ENCODE peak calls at places on chromosomes 4 and X, in six cellular contexts. One of them, this sample, is unnamed.

GRCh38 chr4:2259541-2260267 is 2.2 kb downstream of the MXD4 start:
- DNase-seq in CD8-positive, alpha-beta T cell: no peak
- DNase-seq in stimulated activated CD4-positive, alpha-beta T cell treated with anti-CD3 and anti-CD28 coated beads, Interleukin-15, amount 100 ng/mL, for 24 hours: peak
- DNase-seq in CD4-positive, alpha-beta memory T cell: no peak
- DNase-seq in activated CD4-positive, alpha-beta T cell treated with anti-CD3 and anti-CD28 coated beads, Interleukin-2, amount 10 ng/mL, durations not matched to agents 7 days and 5 days: no peak
- DNase-seq in GM23338: no peak
- DNase-seq in this sample: no peak

GRCh38 chr4:151688003-151688784 is 72.6 kb downstream of the GATB start:
- DNase-seq in stimulated activated CD4-positive, alpha-beta T cell treated with anti-CD3 and anti-CD28 coated beads, Interleukin-15, amount 100 ng/mL, for 24 hours: no peak
- DNase-seq in CD8-positive, alpha-beta T cell: no peak
- DNase-seq in CD4-positive, alpha-beta memory T cell: no peak
- DNase-seq in activated CD4-positive, alpha-beta T cell treated with anti-CD3 and anti-CD28 coated beads, Interleukin-2, amount 10 ng/mL, durations not matched to agents 7 days and 5 days: no peak
- DNase-seq in GM23338: no peak
- DNase-seq in this sample: no peak

GRCh38 chrX:34810364-34810763 is 132.2 kb upstream of the FAM47B start:
- DNase-seq in activated CD4-positive, alpha-beta T cell treated with anti-CD3 and anti-CD28 coated beads, Interleukin-2, amount 10 ng/mL, durations not matched to agents 7 days and 5 days: no peak
- DNase-seq in stimulated activated CD4-positive, alpha-beta T cell treated with anti-CD3 and anti-CD28 coated beads, Interleukin-15, amount 100 ng/mL, for 24 hours: no peak
- DNase-seq in CD4-positive, alpha-beta memory T cell: no peak
- DNase-seq in CD8-positive, alpha-beta T cell: no peak
- DNase-seq in GM23338: no peak
- DNase-seq in this sample: no peak

GRCh38 chrX:72142094-72142843 is 10.6 kb upstream of the RTL5 start:
- DNase-seq in stimulated activated CD4-positive, alpha-beta T cell treated with anti-CD3 and anti-CD28 coated beads, Interleukin-15, amount 100 ng/mL, for 24 hours: no peak
- DNase-seq in CD8-positive, alpha-beta T cell: no peak
- DNase-seq in CD4-positive, alpha-beta memory T cell: no peak
- DNase-seq in GM23338: peak
- DNase-seq in activated CD4-positive, alpha-beta T cell treated with anti-CD3 and anti-CD28 coated beads, Interleukin-2, amount 10 ng/mL, durations not matched to agents 7 days and 5 days: no peak
- DNase-seq in this sample: peak

GRCh38 chr4:6342530-6343293 is 73.1 kb downstream of the WFS1 start:
- DNase-seq in GM23338: no peak
- DNase-seq in stimulated activated CD4-positive, alpha-beta T cell treated with anti-CD3 and anti-CD28 coated beads, Interleukin-15, amount 100 ng/mL, for 24 hours: no peak
- DNase-seq in CD8-positive, alpha-beta T cell: no peak
- DNase-seq in activated CD4-positive, alpha-beta T cell treated with anti-CD3 and anti-CD28 coated beads, Interleukin-2, amount 10 ng/mL, durations not matched to agents 7 days and 5 days: no peak
- DNase-seq in CD4-positive, alpha-beta memory T cell: no peak
- DNase-seq in this sample: peak

GRCh38 chrX:14344172-14344940 is 185.0 kb upstream of the GLRA2 start:
- DNase-seq in activated CD4-positive, alpha-beta T cell treated with anti-CD3 and anti-CD28 coated beads, Interleukin-2, amount 10 ng/mL, durations not matched to agents 7 days and 5 days: no peak
- DNase-seq in stimulated activated CD4-positive, alpha-beta T cell treated with anti-CD3 and anti-CD28 coated beads, Interleukin-15, amount 100 ng/mL, for 24 hours: no peak
- DNase-seq in CD4-positive, alpha-beta memory T cell: no peak
- DNase-seq in GM23338: peak
- DNase-seq in CD8-positive, alpha-beta T cell: no peak
- DNase-seq in this sample: no peak

GRCh38 chrX:8629871-8630270 is 102.1 kb downstream of the ANOS1 start:
- DNase-seq in stimulated activated CD4-positive, alpha-beta T cell treated with anti-CD3 and anti-CD28 coated beads, Interleukin-15, amount 100 ng/mL, for 24 hours: no peak
- DNase-seq in CD8-positive, alpha-beta T cell: no peak
- DNase-seq in CD4-positive, alpha-beta memory T cell: no peak
- DNase-seq in activated CD4-positive, alpha-beta T cell treated with anti-CD3 and anti-CD28 coated beads, Interleukin-2, amount 10 ng/mL, durations not matched to agents 7 days and 5 days: no peak
- DNase-seq in GM23338: no peak
- DNase-seq in this sample: no peak

GRCh38 chrX:15744181-15744867 is 6.3 kb downstream of the CA5B start:
- DNase-seq in CD4-positive, alpha-beta memory T cell: no peak
- DNase-seq in activated CD4-positive, alpha-beta T cell treated with anti-CD3 and anti-CD28 coated beads, Interleukin-2, amount 10 ng/mL, durations not matched to agents 7 days and 5 days: no peak
- DNase-seq in GM23338: no peak
- DNase-seq in CD8-positive, alpha-beta T cell: no peak
- DNase-seq in stimulated activated CD4-positive, alpha-beta T cell treated with anti-CD3 and anti-CD28 coated beads, Interleukin-15, amount 100 ng/mL, for 24 hours: no peak
- DNase-seq in this sample: no peak

GRCh38 chr4:162163892-162164759 is at the start of gene FSTL5:
- DNase-seq in stimulated activated CD4-positive, alpha-beta T cell treated with anti-CD3 and anti-CD28 coated beads, Interleukin-15, amount 100 ng/mL, for 24 hours: peak
- DNase-seq in CD8-positive, alpha-beta T cell: no peak
- DNase-seq in GM23338: peak
- DNase-seq in activated CD4-positive, alpha-beta T cell treated with anti-CD3 and anti-CD28 coated beads, Interleukin-2, amount 10 ng/mL, durations not matched to agents 7 days and 5 days: peak
- DNase-seq in CD4-positive, alpha-beta memory T cell: no peak
- DNase-seq in this sample: peak

GRCh38 chr4:137025484-137026059 is 506.7 kb downstream of the PCDH18 start:
- DNase-seq in activated CD4-positive, alpha-beta T cell treated with anti-CD3 and anti-CD28 coated beads, Interleukin-2, amount 10 ng/mL, durations not matched to agents 7 days and 5 days: no peak
- DNase-seq in GM23338: peak
- DNase-seq in CD8-positive, alpha-beta T cell: no peak
- DNase-seq in stimulated activated CD4-positive, alpha-beta T cell treated with anti-CD3 and anti-CD28 coated beads, Interleukin-15, amount 100 ng/mL, for 24 hours: no peak
- DNase-seq in CD4-positive, alpha-beta memory T cell: no peak
- DNase-seq in this sample: no peak

GRCh38 chr4:42359686-42360085 is 37.6 kb upstream of the SHISA3 start:
- DNase-seq in CD8-positive, alpha-beta T cell: no peak
- DNase-seq in activated CD4-positive, alpha-beta T cell treated with anti-CD3 and anti-CD28 coated beads, Interleukin-2, amount 10 ng/mL, durations not matched to agents 7 days and 5 days: no peak
- DNase-seq in GM23338: no peak
- DNase-seq in CD4-positive, alpha-beta memory T cell: no peak
- DNase-seq in stimulated activated CD4-positive, alpha-beta T cell treated with anti-CD3 and anti-CD28 coated beads, Interleukin-15, amount 100 ng/mL, for 24 hours: no peak
- DNase-seq in this sample: peak

GRCh38 chr4:137310156-137310555 is 222.1 kb downstream of the PCDH18 start:
- DNase-seq in CD8-positive, alpha-beta T cell: no peak
- DNase-seq in stimulated activated CD4-positive, alpha-beta T cell treated with anti-CD3 and anti-CD28 coated beads, Interleukin-15, amount 100 ng/mL, for 24 hours: no peak
- DNase-seq in CD4-positive, alpha-beta memory T cell: no peak
- DNase-seq in activated CD4-positive, alpha-beta T cell treated with anti-CD3 and anti-CD28 coated beads, Interleukin-2, amount 10 ng/mL, durations not matched to agents 7 days and 5 days: no peak
- DNase-seq in GM23338: no peak
- DNase-seq in this sample: no peak

GRCh38 chrX:153958605-153959004 is 13.0 kb downstream of the HCFC1 start:
- DNase-seq in stimulated activated CD4-positive, alpha-beta T cell treated with anti-CD3 and anti-CD28 coated beads, Interleukin-15, amount 100 ng/mL, for 24 hours: no peak
- DNase-seq in GM23338: no peak
- DNase-seq in CD4-positive, alpha-beta memory T cell: no peak
- DNase-seq in CD8-positive, alpha-beta T cell: no peak
- DNase-seq in activated CD4-positive, alpha-beta T cell treated with anti-CD3 and anti-CD28 coated beads, Interleukin-2, amount 10 ng/mL, durations not matched to agents 7 days and 5 days: no peak
- DNase-seq in this sample: no peak

GRCh38 chrX:68995780-68996551 is 167.1 kb downstream of the EFNB1 start:
- DNase-seq in stimulated activated CD4-positive, alpha-beta T cell treated with anti-CD3 and anti-CD28 coated beads, Interleukin-15, amount 100 ng/mL, for 24 hours: no peak
- DNase-seq in CD4-positive, alpha-beta memory T cell: no peak
- DNase-seq in CD8-positive, alpha-beta T cell: no peak
- DNase-seq in GM23338: no peak
- DNase-seq in activated CD4-positive, alpha-beta T cell treated with anti-CD3 and anti-CD28 coated beads, Interleukin-2, amount 10 ng/mL, durations not matched to agents 7 days and 5 days: no peak
- DNase-seq in this sample: peak

GRCh38 chr4:68732653-68733466 is 62.4 kb upstream of the UGT2B15 start:
- DNase-seq in CD8-positive, alpha-beta T cell: no peak
- DNase-seq in GM23338: no peak
- DNase-seq in stimulated activated CD4-positive, alpha-beta T cell treated with anti-CD3 and anti-CD28 coated beads, Interleukin-15, amount 100 ng/mL, for 24 hours: no peak
- DNase-seq in activated CD4-positive, alpha-beta T cell treated with anti-CD3 and anti-CD28 coated beads, Interleukin-2, amount 10 ng/mL, durations not matched to agents 7 days and 5 days: no peak
- DNase-seq in CD4-positive, alpha-beta memory T cell: no peak
- DNase-seq in this sample: peak

GRCh38 chr4:168664242-168664897 is 167.5 kb downstream of the PALLD start:
- DNase-seq in stimulated activated CD4-positive, alpha-beta T cell treated with anti-CD3 and anti-CD28 coated beads, Interleukin-15, amount 100 ng/mL, for 24 hours: no peak
- DNase-seq in CD4-positive, alpha-beta memory T cell: no peak
- DNase-seq in GM23338: no peak
- DNase-seq in CD8-positive, alpha-beta T cell: no peak
- DNase-seq in activated CD4-positive, alpha-beta T cell treated with anti-CD3 and anti-CD28 coated beads, Interleukin-2, amount 10 ng/mL, durations not matched to agents 7 days and 5 days: no peak
- DNase-seq in this sample: no peak

GRCh38 chrX:45422216-45422925 is 221.7 kb upstream of the DIPK2B start:
- DNase-seq in CD4-positive, alpha-beta memory T cell: no peak
- DNase-seq in activated CD4-positive, alpha-beta T cell treated with anti-CD3 and anti-CD28 coated beads, Interleukin-2, amount 10 ng/mL, durations not matched to agents 7 days and 5 days: no peak
- DNase-seq in CD8-positive, alpha-beta T cell: no peak
- DNase-seq in GM23338: no peak
- DNase-seq in stimulated activated CD4-positive, alpha-beta T cell treated with anti-CD3 and anti-CD28 coated beads, Interleukin-15, amount 100 ng/mL, for 24 hours: no peak
- DNase-seq in this sample: no peak

GRCh38 chrX:47068720-47069119 is 9.5 kb upstream of the RGN start:
- DNase-seq in activated CD4-positive, alpha-beta T cell treated with anti-CD3 and anti-CD28 coated beads, Interleukin-2, amount 10 ng/mL, durations not matched to agents 7 days and 5 days: no peak
- DNase-seq in GM23338: no peak
- DNase-seq in CD4-positive, alpha-beta memory T cell: no peak
- DNase-seq in CD8-positive, alpha-beta T cell: no peak
- DNase-seq in stimulated activated CD4-positive, alpha-beta T cell treated with anti-CD3 and anti-CD28 coated beads, Interleukin-15, amount 100 ng/mL, for 24 hours: no peak
- DNase-seq in this sample: no peak

GRCh38 chrX:47380268-47380667 is 9.9 kb downstream of the ZNF157 start:
- DNase-seq in CD8-positive, alpha-beta T cell: peak
- DNase-seq in activated CD4-positive, alpha-beta T cell treated with anti-CD3 and anti-CD28 coated beads, Interleukin-2, amount 10 ng/mL, durations not matched to agents 7 days and 5 days: peak
- DNase-seq in GM23338: no peak
- DNase-seq in CD4-positive, alpha-beta memory T cell: peak
- DNase-seq in stimulated activated CD4-positive, alpha-beta T cell treated with anti-CD3 and anti-CD28 coated beads, Interleukin-15, amount 100 ng/mL, for 24 hours: peak
- DNase-seq in this sample: no peak

GRCh38 chr4:156568041-156568440 is 403.6 kb downstream of the PDGFC start:
- DNase-seq in stimulated activated CD4-positive, alpha-beta T cell treated with anti-CD3 and anti-CD28 coated beads, Interleukin-15, amount 100 ng/mL, for 24 hours: no peak
- DNase-seq in CD4-positive, alpha-beta memory T cell: no peak
- DNase-seq in activated CD4-positive, alpha-beta T cell treated with anti-CD3 and anti-CD28 coated beads, Interleukin-2, amount 10 ng/mL, durations not matched to agents 7 days and 5 days: no peak
- DNase-seq in GM23338: no peak
- DNase-seq in CD8-positive, alpha-beta T cell: no peak
- DNase-seq in this sample: no peak

GRCh38 chr4:130233377-130234047 is 1137.6 kb downstream of the C4orf33 start:
- DNase-seq in activated CD4-positive, alpha-beta T cell treated with anti-CD3 and anti-CD28 coated beads, Interleukin-2, amount 10 ng/mL, durations not matched to agents 7 days and 5 days: peak
- DNase-seq in stimulated activated CD4-positive, alpha-beta T cell treated with anti-CD3 and anti-CD28 coated beads, Interleukin-15, amount 100 ng/mL, for 24 hours: no peak
- DNase-seq in CD4-positive, alpha-beta memory T cell: no peak
- DNase-seq in GM23338: no peak
- DNase-seq in CD8-positive, alpha-beta T cell: no peak
- DNase-seq in this sample: no peak

GRCh38 chrX:133994576-133994975 is 9.2 kb upstream of the GPC3 start:
- DNase-seq in activated CD4-positive, alpha-beta T cell treated with anti-CD3 and anti-CD28 coated beads, Interleukin-2, amount 10 ng/mL, durations not matched to agents 7 days and 5 days: no peak
- DNase-seq in GM23338: no peak
- DNase-seq in stimulated activated CD4-positive, alpha-beta T cell treated with anti-CD3 and anti-CD28 coated beads, Interleukin-15, amount 100 ng/mL, for 24 hours: no peak
- DNase-seq in CD4-positive, alpha-beta memory T cell: no peak
- DNase-seq in CD8-positive, alpha-beta T cell: no peak
- DNase-seq in this sample: no peak

GRCh38 chrX:45191820-45192409 is 8.8 kb downstream of the DIPK2B start:
- DNase-seq in GM23338: no peak
- DNase-seq in stimulated activated CD4-positive, alpha-beta T cell treated with anti-CD3 and anti-CD28 coated beads, Interleukin-15, amount 100 ng/mL, for 24 hours: no peak
- DNase-seq in activated CD4-positive, alpha-beta T cell treated with anti-CD3 and anti-CD28 coated beads, Interleukin-2, amount 10 ng/mL, durations not matched to agents 7 days and 5 days: no peak
- DNase-seq in CD8-positive, alpha-beta T cell: no peak
- DNase-seq in CD4-positive, alpha-beta memory T cell: no peak
- DNase-seq in this sample: no peak

GRCh38 chr4:114334808-114335739 is 263.5 kb upstream of the UGT8 start:
- DNase-seq in activated CD4-positive, alpha-beta T cell treated with anti-CD3 and anti-CD28 coated beads, Interleukin-2, amount 10 ng/mL, durations not matched to agents 7 days and 5 days: no peak
- DNase-seq in GM23338: no peak
- DNase-seq in CD8-positive, alpha-beta T cell: no peak
- DNase-seq in CD4-positive, alpha-beta memory T cell: no peak
- DNase-seq in stimulated activated CD4-positive, alpha-beta T cell treated with anti-CD3 and anti-CD28 coated beads, Interleukin-15, amount 100 ng/mL, for 24 hours: no peak
- DNase-seq in this sample: no peak

GRCh38 chr4:8407756-8408155 is 32.8 kb downstream of the ACOX3 start:
- DNase-seq in CD4-positive, alpha-beta memory T cell: no peak
- DNase-seq in activated CD4-positive, alpha-beta T cell treated with anti-CD3 and anti-CD28 coated beads, Interleukin-2, amount 10 ng/mL, durations not matched to agents 7 days and 5 days: no peak
- DNase-seq in CD8-positive, alpha-beta T cell: no peak
- DNase-seq in GM23338: no peak
- DNase-seq in stimulated activated CD4-positive, alpha-beta T cell treated with anti-CD3 and anti-CD28 coated beads, Interleukin-15, amount 100 ng/mL, for 24 hours: no peak
- DNase-seq in this sample: no peak

GRCh38 chrX:20382518-20383291 is 116.0 kb upstream of the RPS6KA3 start:
- DNase-seq in GM23338: no peak
- DNase-seq in activated CD4-positive, alpha-beta T cell treated with anti-CD3 and anti-CD28 coated beads, Interleukin-2, amount 10 ng/mL, durations not matched to agents 7 days and 5 days: peak
- DNase-seq in CD8-positive, alpha-beta T cell: peak
- DNase-seq in stimulated activated CD4-positive, alpha-beta T cell treated with anti-CD3 and anti-CD28 coated beads, Interleukin-15, amount 100 ng/mL, for 24 hours: peak
- DNase-seq in CD4-positive, alpha-beta memory T cell: no peak
- DNase-seq in this sample: peak

GRCh38 chr4:3473943-3474335 is 10.8 kb downstream of the DOK7 start:
- DNase-seq in GM23338: no peak
- DNase-seq in CD8-positive, alpha-beta T cell: no peak
- DNase-seq in CD4-positive, alpha-beta memory T cell: no peak
- DNase-seq in activated CD4-positive, alpha-beta T cell treated with anti-CD3 and anti-CD28 coated beads, Interleukin-2, amount 10 ng/mL, durations not matched to agents 7 days and 5 days: no peak
- DNase-seq in stimulated activated CD4-positive, alpha-beta T cell treated with anti-CD3 and anti-CD28 coated beads, Interleukin-15, amount 100 ng/mL, for 24 hours: no peak
- DNase-seq in this sample: no peak

GRCh38 chr4:143397335-143397734 is 60.7 kb downstream of the GAB1 start:
- DNase-seq in CD4-positive, alpha-beta memory T cell: no peak
- DNase-seq in stimulated activated CD4-positive, alpha-beta T cell treated with anti-CD3 and anti-CD28 coated beads, Interleukin-15, amount 100 ng/mL, for 24 hours: no peak
- DNase-seq in GM23338: no peak
- DNase-seq in CD8-positive, alpha-beta T cell: no peak
- DNase-seq in activated CD4-positive, alpha-beta T cell treated with anti-CD3 and anti-CD28 coated beads, Interleukin-2, amount 10 ng/mL, durations not matched to agents 7 days and 5 days: no peak
- DNase-seq in this sample: no peak

GRCh38 chrX:147550217-147550616 is 361.5 kb upstream of the FMR1 start:
- DNase-seq in activated CD4-positive, alpha-beta T cell treated with anti-CD3 and anti-CD28 coated beads, Interleukin-2, amount 10 ng/mL, durations not matched to agents 7 days and 5 days: peak
- DNase-seq in GM23338: peak
- DNase-seq in CD4-positive, alpha-beta memory T cell: no peak
- DNase-seq in stimulated activated CD4-positive, alpha-beta T cell treated with anti-CD3 and anti-CD28 coated beads, Interleukin-15, amount 100 ng/mL, for 24 hours: peak
- DNase-seq in CD8-positive, alpha-beta T cell: no peak
- DNase-seq in this sample: peak

GRCh38 chr4:38060829-38061431 is 100.7 kb downstream of the PTTG2 start:
- DNase-seq in stimulated activated CD4-positive, alpha-beta T cell treated with anti-CD3 and anti-CD28 coated beads, Interleukin-15, amount 100 ng/mL, for 24 hours: no peak
- DNase-seq in GM23338: no peak
- DNase-seq in activated CD4-positive, alpha-beta T cell treated with anti-CD3 and anti-CD28 coated beads, Interleukin-2, amount 10 ng/mL, durations not matched to agents 7 days and 5 days: no peak
- DNase-seq in CD4-positive, alpha-beta memory T cell: no peak
- DNase-seq in CD8-positive, alpha-beta T cell: no peak
- DNase-seq in this sample: no peak

GRCh38 chr4:143241892-143242291 is 57.2 kb downstream of the USP38 start:
- DNase-seq in stimulated activated CD4-positive, alpha-beta T cell treated with anti-CD3 and anti-CD28 coated beads, Interleukin-15, amount 100 ng/mL, for 24 hours: no peak
- DNase-seq in CD8-positive, alpha-beta T cell: no peak
- DNase-seq in GM23338: no peak
- DNase-seq in CD4-positive, alpha-beta memory T cell: no peak
- DNase-seq in activated CD4-positive, alpha-beta T cell treated with anti-CD3 and anti-CD28 coated beads, Interleukin-2, amount 10 ng/mL, durations not matched to agents 7 days and 5 days: no peak
- DNase-seq in this sample: no peak

GRCh38 chr4:74223801-74224200 is 65.9 kb downstream of the MTHFD2L start:
- DNase-seq in GM23338: no peak
- DNase-seq in activated CD4-positive, alpha-beta T cell treated with anti-CD3 and anti-CD28 coated beads, Interleukin-2, amount 10 ng/mL, durations not matched to agents 7 days and 5 days: no peak
- DNase-seq in CD4-positive, alpha-beta memory T cell: no peak
- DNase-seq in stimulated activated CD4-positive, alpha-beta T cell treated with anti-CD3 and anti-CD28 coated beads, Interleukin-15, amount 100 ng/mL, for 24 hours: no peak
- DNase-seq in CD8-positive, alpha-beta T cell: no peak
- DNase-seq in this sample: no peak

GRCh38 chr4:7285244-7286122 is 93.1 kb downstream of the SORCS2 start:
- DNase-seq in CD8-positive, alpha-beta T cell: no peak
- DNase-seq in GM23338: no peak
- DNase-seq in stimulated activated CD4-positive, alpha-beta T cell treated with anti-CD3 and anti-CD28 coated beads, Interleukin-15, amount 100 ng/mL, for 24 hours: no peak
- DNase-seq in CD4-positive, alpha-beta memory T cell: no peak
- DNase-seq in activated CD4-positive, alpha-beta T cell treated with anti-CD3 and anti-CD28 coated beads, Interleukin-2, amount 10 ng/mL, durations not matched to agents 7 days and 5 days: no peak
- DNase-seq in this sample: peak

GRCh38 chr4:95213361-95213760 is 335.4 kb downstream of the UNC5C start:
- DNase-seq in activated CD4-positive, alpha-beta T cell treated with anti-CD3 and anti-CD28 coated beads, Interleukin-2, amount 10 ng/mL, durations not matched to agents 7 days and 5 days: no peak
- DNase-seq in CD8-positive, alpha-beta T cell: no peak
- DNase-seq in CD4-positive, alpha-beta memory T cell: no peak
- DNase-seq in stimulated activated CD4-positive, alpha-beta T cell treated with anti-CD3 and anti-CD28 coated beads, Interleukin-15, amount 100 ng/mL, for 24 hours: no peak
- DNase-seq in GM23338: no peak
- DNase-seq in this sample: no peak

GRCh38 chr4:135353008-135353407 is 1151.4 kb upstream of the PABPC4L start:
- DNase-seq in GM23338: no peak
- DNase-seq in CD8-positive, alpha-beta T cell: no peak
- DNase-seq in CD4-positive, alpha-beta memory T cell: no peak
- DNase-seq in stimulated activated CD4-positive, alpha-beta T cell treated with anti-CD3 and anti-CD28 coated beads, Interleukin-15, amount 100 ng/mL, for 24 hours: no peak
- DNase-seq in activated CD4-positive, alpha-beta T cell treated with anti-CD3 and anti-CD28 coated beads, Interleukin-2, amount 10 ng/mL, durations not matched to agents 7 days and 5 days: no peak
- DNase-seq in this sample: no peak

GRCh38 chrX:108097380-108097779 is 5.8 kb downstream of the ATG4A start:
- DNase-seq in CD8-positive, alpha-beta T cell: no peak
- DNase-seq in GM23338: no peak
- DNase-seq in stimulated activated CD4-positive, alpha-beta T cell treated with anti-CD3 and anti-CD28 coated beads, Interleukin-15, amount 100 ng/mL, for 24 hours: no peak
- DNase-seq in activated CD4-positive, alpha-beta T cell treated with anti-CD3 and anti-CD28 coated beads, Interleukin-2, amount 10 ng/mL, durations not matched to agents 7 days and 5 days: no peak
- DNase-seq in CD4-positive, alpha-beta memory T cell: no peak
- DNase-seq in this sample: no peak

GRCh38 chrX:115226929-115227328 is 7.0 kb downstream of the LRCH2 start:
- DNase-seq in GM23338: peak
- DNase-seq in activated CD4-positive, alpha-beta T cell treated with anti-CD3 and anti-CD28 coated beads, Interleukin-2, amount 10 ng/mL, durations not matched to agents 7 days and 5 days: no peak
- DNase-seq in stimulated activated CD4-positive, alpha-beta T cell treated with anti-CD3 and anti-CD28 coated beads, Interleukin-15, amount 100 ng/mL, for 24 hours: no peak
- DNase-seq in CD8-positive, alpha-beta T cell: no peak
- DNase-seq in CD4-positive, alpha-beta memory T cell: no peak
- DNase-seq in this sample: peak